ENCODE peak calls at places on chromosomes 7 and 10, in seven cellular contexts. C is T follicular helper cell, T is T-helper 1 cell, P is fibroblast of lung, X is kidney glomerular epithelial cell, N is AG09309, E is NCI-H1105 treated with DMSO at 0.1 percent for 48 hours. O is an unnamed sample.

GRCh38 chr7:27546610-27547009 is 116.1 kb downstream of the HIBADH start:
- DNase-seq in C (no peak), T (no peak), P (no peak), X (no peak), N (no peak), E (no peak), O (no peak)

GRCh38 chr7:102093599-102094001 is 193.1 kb upstream of the SH2B2 start:
- DNase-seq in C (no peak), T (no peak), P (no peak), X (no peak), N (peak; percentile 3), E (no peak), O (no peak)

GRCh38 chr7:64685741-64686140 is 19.8 kb downstream of the ZNF107 start:
- DNase-seq in C (no peak), T (no peak), P (no peak), X (no peak), N (no peak), E (no peak), O (no peak)

GRCh38 chr7:68041559-68041958 is 1044.9 kb downstream of the TYW1 start:
- DNase-seq in C (no peak), T (no peak), P (no peak), X (no peak), N (no peak), E (no peak), O (no peak)

GRCh38 chr10:74145133-74145532 is 5.5 kb downstream of the AP3M1 start:
- DNase-seq in C (no peak), T (no peak), P (peak; percentile 83), X (peak; percentile 73), N (peak; percentile 67), E (no peak), O (peak; percentile 55)

GRCh38 chr10:28733245-28733644 is 55.9 kb downstream of the BAMBI start:
- DNase-seq in C (no peak), T (no peak), P (no peak), X (no peak), N (no peak), E (no peak), O (no peak)

GRCh38 chr7:131251371-131251770 is 76.3 kb upstream of the MKLN1 start:
- DNase-seq in C (no peak), T (no peak), P (no peak), X (no peak), N (no peak), E (no peak), O (no peak)

GRCh38 chr7:94561841-94562514 is 52.4 kb downstream of the CASD1 start:
- DNase-seq in C (no peak), T (no peak), P (peak; percentile 74), X (no peak), N (no peak), E (no peak), O (no peak)

GRCh38 chr7:155198901-155199845 is 98.5 kb upstream of the INSIG1 start:
- DNase-seq in C (no peak), T (no peak), P (peak; percentile 81), X (peak; percentile 93), N (peak; percentile 31), E (no peak), O (peak; percentile 86)

GRCh38 chr10:77081411-77082010 is 556.1 kb downstream of the KCNMA1 start:
- DNase-seq in C (no peak), T (no peak), P (no peak), X (no peak), N (no peak), E (no peak), O (no peak)

GRCh38 chr7:82325416-82325815 is 118.2 kb downstream of the CACNA2D1 start:
- DNase-seq in C (no peak), T (no peak), P (peak; percentile 56), X (no peak), N (no peak), E (no peak), O (no peak)

GRCh38 chr10:30231071-30231652 is 117.9 kb downstream of the MTPAP start:
- DNase-seq in C (no peak), T (no peak), P (no peak), X (no peak), N (no peak), E (no peak), O (no peak)

GRCh38 chr7:108997479-108997878 is 427.8 kb downstream of the DNAJB9 start:
- DNase-seq in C (no peak), T (no peak), P (no peak), X (no peak), N (no peak), E (no peak), O (no peak)

GRCh38 chr10:125063256-125063945 is 97.0 kb downstream of the CTBP2 start:
- DNase-seq in C (no peak), T (no peak), P (no peak), X (no peak), N (no peak), E (no peak), O (no peak)

GRCh38 chr10:110946496-110946895 is 27.1 kb downstream of the SHOC2 start:
- DNase-seq in C (no peak), T (no peak), P (peak; percentile 29), X (no peak), N (no peak), E (no peak), O (no peak)

O was measured in brain microvascular endothelial cell.